ENCODE peak calls at places on chromosomes 7 and 10, in nine cellular contexts. One of them, this sample, is unnamed.

GRCh38 chr10:26481914-26482550 is 43.9 kb downstream of the APBB1IP start:
- DNase-seq in heart right ventricle: no peak
- DNase-seq in coronary artery: no peak
- DNase-seq in T47D: no peak
- DNase-seq in T-helper 17 cell: no peak
- DNase-seq in SJSA1: no peak
- DNase-seq in Kasumi-1: peak; percentile 100
- DNase-seq in stimulated activated naive CD8-positive, alpha-beta T cell treated with anti-CD3 and anti-CD28 coated beads, Interleukin-15, amount 100 ng/mL, for 72 hours: no peak
- DNase-seq in left ventricle myocardium superior: no peak
- DNase-seq in this sample: no peak

GRCh38 chr10:13956826-13957225 is 370.1 kb downstream of the PRPF18 start:
- DNase-seq in stimulated activated naive CD8-positive, alpha-beta T cell treated with anti-CD3 and anti-CD28 coated beads, Interleukin-15, amount 100 ng/mL, for 72 hours: no peak
- DNase-seq in coronary artery: peak; percentile 96
- DNase-seq in SJSA1: peak; percentile 56
- DNase-seq in T47D: peak; percentile 48
- DNase-seq in T-helper 17 cell: no peak
- DNase-seq in Kasumi-1: no peak
- DNase-seq in left ventricle myocardium superior: peak; percentile 69
- DNase-seq in heart right ventricle: peak; percentile 35
- DNase-seq in this sample: no peak

GRCh38 chr7:140142031-140142430 is 34.8 kb downstream of the KDM7A start:
- DNase-seq in stimulated activated naive CD8-positive, alpha-beta T cell treated with anti-CD3 and anti-CD28 coated beads, Interleukin-15, amount 100 ng/mL, for 72 hours: no peak
- DNase-seq in T-helper 17 cell: no peak
- DNase-seq in heart right ventricle: no peak
- DNase-seq in SJSA1: no peak
- DNase-seq in left ventricle myocardium superior: no peak
- DNase-seq in Kasumi-1: no peak
- DNase-seq in T47D: no peak
- DNase-seq in coronary artery: no peak
- DNase-seq in this sample: no peak

GRCh38 chr7:5284304-5285281 is 1.9 kb downstream of the SLC29A4 start:
- DNase-seq in coronary artery: no peak
- DNase-seq in heart right ventricle: peak; percentile 50
- DNase-seq in Kasumi-1: peak; percentile 15
- DNase-seq in stimulated activated naive CD8-positive, alpha-beta T cell treated with anti-CD3 and anti-CD28 coated beads, Interleukin-15, amount 100 ng/mL, for 72 hours: no peak
- DNase-seq in T-helper 17 cell: no peak
- DNase-seq in T47D: peak; percentile 60
- DNase-seq in SJSA1: peak; percentile 78
- DNase-seq in left ventricle myocardium superior: peak; percentile 55
- DNase-seq in this sample: peak; percentile 42

GRCh38 chr7:34143397-34143796 is 238.1 kb downstream of the BMPER start:
- DNase-seq in Kasumi-1: no peak
- DNase-seq in heart right ventricle: no peak
- DNase-seq in T47D: no peak
- DNase-seq in T-helper 17 cell: no peak
- DNase-seq in stimulated activated naive CD8-positive, alpha-beta T cell treated with anti-CD3 and anti-CD28 coated beads, Interleukin-15, amount 100 ng/mL, for 72 hours: no peak
- DNase-seq in SJSA1: no peak
- DNase-seq in left ventricle myocardium superior: no peak
- DNase-seq in coronary artery: no peak
- DNase-seq in this sample: no peak

GRCh38 chr10:118108194-118109026 is 61.7 kb upstream of the RAB11FIP2 start:
- DNase-seq in SJSA1: no peak
- DNase-seq in T-helper 17 cell: no peak
- DNase-seq in Kasumi-1: no peak
- DNase-seq in heart right ventricle: no peak
- DNase-seq in left ventricle myocardium superior: no peak
- DNase-seq in T47D: no peak
- DNase-seq in stimulated activated naive CD8-positive, alpha-beta T cell treated with anti-CD3 and anti-CD28 coated beads, Interleukin-15, amount 100 ng/mL, for 72 hours: no peak
- DNase-seq in coronary artery: no peak
- DNase-seq in this sample: peak; percentile 30

GRCh38 chr7:131219277-131220041 is 108.2 kb upstream of the MKLN1 start:
- DNase-seq in Kasumi-1: peak; percentile 35
- DNase-seq in SJSA1: no peak
- DNase-seq in T47D: no peak
- DNase-seq in stimulated activated naive CD8-positive, alpha-beta T cell treated with anti-CD3 and anti-CD28 coated beads, Interleukin-15, amount 100 ng/mL, for 72 hours: no peak
- DNase-seq in left ventricle myocardium superior: peak; percentile 66
- DNase-seq in heart right ventricle: peak; percentile 29
- DNase-seq in coronary artery: peak; percentile 81
- DNase-seq in T-helper 17 cell: no peak
- DNase-seq in this sample: no peak

GRCh38 chr10:19719320-19719719 is 96.9 kb upstream of the PLXDC2 start:
- DNase-seq in heart right ventricle: no peak
- DNase-seq in coronary artery: no peak
- DNase-seq in T-helper 17 cell: no peak
- DNase-seq in Kasumi-1: peak; percentile 35
- DNase-seq in stimulated activated naive CD8-positive, alpha-beta T cell treated with anti-CD3 and anti-CD28 coated beads, Interleukin-15, amount 100 ng/mL, for 72 hours: no peak
- DNase-seq in SJSA1: no peak
- DNase-seq in left ventricle myocardium superior: no peak
- DNase-seq in T47D: no peak
- DNase-seq in this sample: peak; percentile 41

GRCh38 chr10:7397049-7397448 is 13.8 kb downstream of the SFMBT2 start:
- DNase-seq in stimulated activated naive CD8-positive, alpha-beta T cell treated with anti-CD3 and anti-CD28 coated beads, Interleukin-15, amount 100 ng/mL, for 72 hours: no peak
- DNase-seq in T-helper 17 cell: no peak
- DNase-seq in Kasumi-1: no peak
- DNase-seq in heart right ventricle: no peak
- DNase-seq in T47D: no peak
- DNase-seq in SJSA1: no peak
- DNase-seq in left ventricle myocardium superior: no peak
- DNase-seq in coronary artery: no peak
- DNase-seq in this sample: no peak

GRCh38 chr10:53619678-53620077 is 847.1 kb upstream of the MBL2 start:
- DNase-seq in T-helper 17 cell: no peak
- DNase-seq in left ventricle myocardium superior: no peak
- DNase-seq in SJSA1: no peak
- DNase-seq in coronary artery: no peak
- DNase-seq in T47D: peak; percentile 55
- DNase-seq in heart right ventricle: no peak
- DNase-seq in Kasumi-1: no peak
- DNase-seq in stimulated activated naive CD8-positive, alpha-beta T cell treated with anti-CD3 and anti-CD28 coated beads, Interleukin-15, amount 100 ng/mL, for 72 hours: no peak
- DNase-seq in this sample: no peak

GRCh38 chr10:50033481-50033880 is 34.3 kb upstream of the WASHC2A start:
- DNase-seq in stimulated activated naive CD8-positive, alpha-beta T cell treated with anti-CD3 and anti-CD28 coated beads, Interleukin-15, amount 100 ng/mL, for 72 hours: no peak
- DNase-seq in T47D: no peak
- DNase-seq in Kasumi-1: no peak
- DNase-seq in SJSA1: no peak
- DNase-seq in heart right ventricle: no peak
- DNase-seq in coronary artery: no peak
- DNase-seq in left ventricle myocardium superior: no peak
- DNase-seq in T-helper 17 cell: no peak
- DNase-seq in this sample: no peak

GRCh38 chr7:140200102-140200989 is 23.6 kb upstream of the KDM7A start:
- DNase-seq in left ventricle myocardium superior: no peak
- DNase-seq in Kasumi-1: no peak
- DNase-seq in SJSA1: peak; percentile 71
- DNase-seq in T-helper 17 cell: no peak
- DNase-seq in stimulated activated naive CD8-positive, alpha-beta T cell treated with anti-CD3 and anti-CD28 coated beads, Interleukin-15, amount 100 ng/mL, for 72 hours: no peak
- DNase-seq in coronary artery: no peak
- DNase-seq in T47D: peak; percentile 73
- DNase-seq in heart right ventricle: no peak
- DNase-seq in this sample: no peak

GRCh38 chr10:3964516-3964915 is 179.5 kb upstream of the KLF6 start:
- DNase-seq in Kasumi-1: no peak
- DNase-seq in coronary artery: no peak
- DNase-seq in T-helper 17 cell: no peak
- DNase-seq in SJSA1: no peak
- DNase-seq in left ventricle myocardium superior: no peak
- DNase-seq in heart right ventricle: no peak
- DNase-seq in stimulated activated naive CD8-positive, alpha-beta T cell treated with anti-CD3 and anti-CD28 coated beads, Interleukin-15, amount 100 ng/mL, for 72 hours: no peak
- DNase-seq in T47D: no peak
- DNase-seq in this sample: no peak

This sample was measured in renal cortical epithelial cell.